ENCODE peak calls at places on chromosomes 11 and 22, in four cellular contexts. Z is cardiac muscle cell, E is breast epithelium, J is A549. D is an unnamed sample.

GRCh38 chr11:9219572-9219971 is 45.6 kb downstream of the DENND5A start:
- DNase-seq in Z (peak; percentile 94), E (no peak), J (no peak), D (peak; percentile 80)

GRCh38 chr11:123062892-123063395 is 1.0 kb upstream of the HSPA8 start:
- DNase-seq in Z (peak; percentile 71), E (no peak), J (no peak), D (peak; percentile 54)

GRCh38 chr11:63802637-63803414 is 10.4 kb upstream of the SPINDOC start:
- DNase-seq in Z (peak; percentile 65), E (no peak), J (peak; percentile 51), D (peak; percentile 83)

GRCh38 chr22:26642465-26643367 is 14.7 kb upstream of the MIAT start:
- DNase-seq in Z (peak; percentile 21), E (no peak), J (no peak), D (no peak)

GRCh38 chr11:77418155-77418980 is 55.5 kb downstream of the PAK1 start:
- DNase-seq in Z (no peak), E (no peak), J (no peak), D (no peak)

GRCh38 chr11:77118971-77119370 is 9.1 kb upstream of the MYO7A start:
- DNase-seq in Z (no peak), E (no peak), J (no peak), D (no peak)

GRCh38 chr22:29219881-29220670 is 14.4 kb downstream of the EMID1 start:
- DNase-seq in Z (no peak), E (no peak), J (no peak), D (no peak)

GRCh38 chr11:14813506-14813905 is 78.5 kb downstream of the CYP2R1 start:
- DNase-seq in Z (no peak), E (no peak), J (no peak), D (no peak)

GRCh38 chr11:70597751-70598377 is 199.5 kb downstream of the CTTN start:
- DNase-seq in Z (no peak), E (no peak), J (no peak), D (no peak)

GRCh38 chr11:65479184-65480145 is 19.4 kb upstream of the MALAT1 start:
- DNase-seq in Z (peak; percentile 92), E (no peak), J (peak; percentile 56), D (peak; percentile 98)
- TF ChIP-seq CTCF in Z (peak; percentile 43), E (no peak), J (peak; percentile 57), D (peak; percentile 54)

GRCh38 chr11:119314748-119315138 is 2.2 kb downstream of the MCAM start:
- DNase-seq in Z (no peak), E (no peak), J (no peak), D (no peak)
- H3K4me3 ChIP-seq in Z (no peak overlapping the region), E (peak overlapping the region; percentile 50), J (no peak overlapping the region), D (no peak overlapping the region)

DNA sequence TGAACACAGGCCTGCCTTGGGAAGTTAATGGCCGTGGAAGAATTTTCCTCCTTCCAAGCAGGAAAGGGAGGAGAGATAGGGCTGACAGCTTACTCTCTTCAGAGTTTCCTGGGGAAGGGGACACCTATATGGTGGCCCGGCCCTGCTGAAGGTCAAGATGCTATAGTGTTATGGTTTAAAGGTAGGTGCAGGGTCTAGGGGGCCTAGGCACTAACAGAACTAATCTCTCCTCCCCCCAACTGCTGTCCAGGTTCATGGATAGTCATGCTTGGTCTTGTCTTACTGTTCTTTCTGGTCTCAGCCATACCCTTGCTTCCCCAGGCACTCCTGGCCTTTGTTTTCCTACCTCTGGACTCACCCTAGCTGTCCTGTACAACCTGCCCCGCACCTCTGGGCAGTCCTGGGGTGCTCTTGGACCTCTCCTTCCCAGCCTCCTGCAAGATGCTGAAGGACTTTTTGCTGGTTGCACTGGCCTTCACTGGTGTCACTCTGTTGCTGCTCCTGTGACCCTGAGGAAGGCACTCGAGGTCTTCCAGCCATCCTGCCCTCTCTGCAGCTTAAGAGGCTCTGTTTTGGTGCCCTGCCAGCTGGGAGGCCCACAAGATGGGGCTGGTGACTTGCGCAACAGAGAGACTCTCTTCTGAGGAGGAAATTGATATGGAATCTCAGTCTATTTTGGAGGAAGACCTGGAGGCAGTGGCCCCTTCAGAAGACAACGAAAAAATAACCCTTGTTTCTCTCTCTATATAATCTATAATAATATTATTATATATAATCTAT is 17.9 kb downstream of the SEC14L3 start:
- DNase-seq in Z (peak; percentile 51), E (no peak), J (no peak), D (no peak)
- TF ChIP-seq CTCF in Z (no peak), E (no peak), J (no peak), D (no peak)

DNA sequence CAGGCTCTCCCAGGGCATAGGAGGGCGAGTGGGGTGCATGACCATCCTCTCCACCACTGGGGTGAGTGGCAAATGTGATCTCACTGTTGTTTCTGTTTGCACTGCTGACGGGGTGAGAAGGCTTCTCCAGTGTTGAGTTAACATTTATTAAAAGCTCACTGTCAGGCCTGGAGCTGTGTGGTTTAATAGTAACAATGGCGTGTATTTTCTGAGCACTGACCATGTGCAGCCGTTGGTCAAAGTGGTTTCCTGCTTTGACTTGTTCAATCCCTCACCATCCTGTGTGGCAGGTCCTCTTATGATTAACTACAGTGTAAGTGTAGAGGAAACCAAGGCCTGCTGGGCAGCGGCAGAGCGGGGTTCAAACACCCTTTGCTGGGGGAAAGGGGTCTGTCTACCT is 4.4 kb downstream of the A4GALT start:
- DNase-seq in Z (no peak), E (no peak), J (no peak), D (no peak)
- H3K4me3 ChIP-seq in Z (no peak overlapping the region), E (no peak overlapping the region), J (no peak overlapping the region), D (no peak overlapping the region)

GRCh38 chr11:78912778-78913177 is 338.1 kb upstream of the NARS2 start:
- DNase-seq in Z (no peak), E (no peak), J (no peak), D (no peak)

GRCh38 chr11:78914503-78914902 is 339.8 kb upstream of the NARS2 start:
- DNase-seq in Z (no peak), E (no peak), J (no peak), D (no peak)

GRCh38 chr11:78921517-78921916 is 346.9 kb upstream of the NARS2 start:
- DNase-seq in Z (no peak), E (no peak), J (no peak), D (no peak)

GRCh38 chr11:78920329-78920728 is 345.7 kb upstream of the NARS2 start:
- DNase-seq in Z (no peak), E (no peak), J (no peak), D (no peak)

GRCh38 chr11:78916759-78917158 is 342.1 kb upstream of the NARS2 start:
- DNase-seq in Z (no peak), E (no peak), J (no peak), D (no peak)
- TF ChIP-seq CTCF in Z (peak; percentile 24), E (no peak), J (no peak), D (peak; percentile 22)

GRCh38 chr11:33132510-33132909 is 28.8 kb downstream of the CSTF3 start:
- DNase-seq in Z (no peak), E (no peak), J (no peak), D (no peak)
- H3K4me3 ChIP-seq in Z (no peak overlapping the region), E (no peak overlapping the region), J (no peak overlapping the region), D (no peak overlapping the region)

DNA sequence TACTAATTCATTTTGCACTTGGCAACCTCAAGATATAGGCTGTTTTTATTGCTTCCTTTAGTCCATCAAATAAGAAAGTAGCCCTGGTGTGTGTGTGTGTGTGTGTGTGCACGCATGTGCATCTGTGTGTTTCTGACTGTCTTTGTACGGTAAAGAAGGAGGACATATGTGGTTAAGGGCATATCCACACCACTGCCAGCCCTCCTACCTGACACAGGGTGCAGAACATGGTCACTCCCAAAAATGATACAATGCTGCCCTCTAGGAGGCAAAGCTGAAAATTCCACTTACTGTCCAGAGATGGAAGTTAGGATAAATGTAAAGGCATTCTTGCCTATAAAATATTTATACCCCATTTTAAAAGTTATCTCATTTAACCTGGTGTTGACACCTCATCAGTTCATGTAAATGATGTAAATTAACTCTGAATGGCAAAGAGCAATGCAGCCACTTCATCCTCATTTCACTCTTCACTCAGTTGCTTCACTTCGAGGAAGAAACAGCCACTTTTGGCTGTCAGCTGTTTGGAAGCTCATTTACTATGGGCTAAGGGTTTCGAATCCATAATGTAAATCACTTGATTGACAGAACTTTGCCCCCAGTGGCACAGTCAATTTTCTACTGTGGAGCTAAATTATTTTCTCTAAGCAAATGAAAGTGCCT is 83.1 kb upstream of the MTNR1B start:
- DNase-seq in Z (peak; percentile 72), E (no peak), J (peak; percentile 38), D (peak; percentile 55)
- TF ChIP-seq CTCF in Z (peak; percentile 66), E (peak; percentile 51), J (peak; percentile 70), D (peak; percentile 66)

GRCh38 chr11:2135648-2136201 is 3.5 kb downstream of the IGF2 start:
- DNase-seq in Z (no peak), E (no peak), J (no peak), D (no peak)

GRCh38 chr11:2136952-2137201 is 2.3 kb downstream of the IGF2 start:
- DNase-seq in Z (no peak), E (no peak), J (no peak), D (no peak)

GRCh38 chr11:2137202-2138071 is 1.8 kb downstream of the IGF2 start:
- DNase-seq in Z (peak; percentile 78), E (no peak), J (peak; percentile 91), D (peak; percentile 28)

GRCh38 chr11:2135018-2135569 is 4.1 kb downstream of the IGF2 start:
- DNase-seq in Z (no peak), E (no peak), J (no peak), D (no peak)

GRCh38 chr11:2136209-2136951 is 2.8 kb downstream of the IGF2 start:
- DNase-seq in Z (no peak), E (no peak), J (no peak), D (no peak)
- H3K4me3 ChIP-seq in Z (peak overlapping the region; percentile 41), E (no peak overlapping the region), J (no peak overlapping the region), D (no peak overlapping the region)

GRCh38 chr11:128854801-128855200 is 12.3 kb downstream of the KCNJ1 start:
- DNase-seq in Z (no peak), E (no peak), J (no peak), D (no peak)
- TF ChIP-seq CTCF in Z (no peak), E (no peak), J (no peak), D (no peak)

D was measured in fibroblast of mammary gland.